ENCODE peak calls at places on chromosomes 16 and 17, in six cellular contexts. One of them, this sample, is unnamed.

GRCh38 chr17:35147313-35147982 is at the start of gene UNC45B:
- DNase-seq in HL-60: no peak
- DNase-seq in A549: no peak
- DNase-seq in GM23338: no peak
- DNase-seq in HepG2: no peak
- DNase-seq in HCT116: no peak
- DNase-seq in this sample: no peak

GRCh38 chr16:54931041-54931756 is 534 bp downstream of the IRX5 start:
- DNase-seq in HL-60: peak
- DNase-seq in GM23338: peak
- DNase-seq in HCT116: no peak
- DNase-seq in HepG2: no peak
- DNase-seq in A549: peak
- DNase-seq in this sample: no peak

GRCh38 chr17:47704781-47705180 is 10.8 kb downstream of the TBKBP1 start:
- DNase-seq in HCT116: no peak
- DNase-seq in A549: no peak
- DNase-seq in HepG2: no peak
- DNase-seq in HL-60: no peak
- DNase-seq in GM23338: no peak
- DNase-seq in this sample: no peak

GRCh38 chr17:28008526-28008925 is 34.0 kb upstream of the NLK start:
- DNase-seq in HCT116: peak
- DNase-seq in HL-60: peak
- DNase-seq in HepG2: peak
- DNase-seq in GM23338: peak
- DNase-seq in A549: peak
- DNase-seq in this sample: no peak

GRCh38 chr17:40530988-40531971 is 29.9 kb upstream of the TNS4 start:
- DNase-seq in GM23338: no peak
- DNase-seq in HCT116: no peak
- DNase-seq in A549: no peak
- DNase-seq in HepG2: no peak
- DNase-seq in HL-60: no peak
- DNase-seq in this sample: no peak

GRCh38 chr17:45918241-45918745 is 23.9 kb downstream of the MAPT start:
- DNase-seq in HepG2: no peak
- DNase-seq in GM23338: no peak
- DNase-seq in HL-60: no peak
- DNase-seq in A549: no peak
- DNase-seq in HCT116: no peak
- DNase-seq in this sample: no peak

GRCh38 chr17:68514809-68515208 is 2.6 kb downstream of the PRKAR1A start:
- DNase-seq in HepG2: peak
- DNase-seq in A549: no peak
- DNase-seq in GM23338: no peak
- DNase-seq in HCT116: no peak
- DNase-seq in HL-60: no peak
- DNase-seq in this sample: no peak

GRCh38 chr17:17446666-17447155 is 30.1 kb upstream of the MED9 start:
- DNase-seq in HepG2: no peak
- DNase-seq in HCT116: no peak
- DNase-seq in A549: peak
- DNase-seq in GM23338: no peak
- DNase-seq in HL-60: no peak
- DNase-seq in this sample: no peak

GRCh38 chr17:32486701-32487459 is at the start of gene CDK5R1:
- DNase-seq in HepG2: peak
- DNase-seq in A549: peak
- DNase-seq in GM23338: peak
- DNase-seq in HCT116: no peak
- DNase-seq in HL-60: peak
- DNase-seq in this sample: no peak

GRCh38 chr17:31595666-31596381 is 204.3 kb downstream of the RAB11FIP4 start:
- DNase-seq in HepG2: no peak
- DNase-seq in GM23338: no peak
- DNase-seq in HL-60: no peak
- DNase-seq in A549: no peak
- DNase-seq in HCT116: no peak
- DNase-seq in this sample: no peak

GRCh38 chr16:66251406-66252160 is 114.9 kb upstream of the CDH5 start:
- DNase-seq in A549: no peak
- DNase-seq in GM23338: no peak
- DNase-seq in HepG2: no peak
- DNase-seq in HL-60: no peak
- DNase-seq in HCT116: no peak
- DNase-seq in this sample: no peak

GRCh38 chr17:28738680-28739384 is 5.0 kb upstream of the TRAF4 start:
- DNase-seq in HL-60: no peak
- DNase-seq in HCT116: no peak
- DNase-seq in GM23338: no peak
- DNase-seq in A549: no peak
- DNase-seq in HepG2: no peak
- DNase-seq in this sample: no peak

GRCh38 chr17:8909621-8910292 is 42.3 kb upstream of the PIK3R6 start:
- DNase-seq in A549: no peak
- DNase-seq in GM23338: no peak
- DNase-seq in HCT116: no peak
- DNase-seq in HL-60: no peak
- DNase-seq in HepG2: no peak
- DNase-seq in this sample: no peak

GRCh38 chr17:30928584-30928983 is 6.8 kb downstream of the ADAP2 start:
- DNase-seq in HCT116: no peak
- DNase-seq in A549: no peak
- DNase-seq in HepG2: no peak
- DNase-seq in GM23338: no peak
- DNase-seq in HL-60: no peak
- DNase-seq in this sample: no peak

GRCh38 chr17:75983501-75984181 is 4.6 kb downstream of the TEN1 start:
- DNase-seq in HepG2: no peak
- DNase-seq in GM23338: peak
- DNase-seq in HL-60: peak
- DNase-seq in A549: no peak
- DNase-seq in HCT116: no peak
- DNase-seq in this sample: no peak

GRCh38 chr16:19128454-19129210 is 14.9 kb downstream of the ITPRIPL2 start:
- DNase-seq in HCT116: no peak
- DNase-seq in A549: no peak
- DNase-seq in GM23338: no peak
- DNase-seq in HL-60: no peak
- DNase-seq in HepG2: no peak
- DNase-seq in this sample: no peak

GRCh38 chr16:12507366-12507765 is 296.3 kb downstream of the CPPED1 start:
- DNase-seq in HepG2: no peak
- DNase-seq in A549: no peak
- DNase-seq in HL-60: no peak
- DNase-seq in GM23338: no peak
- DNase-seq in HCT116: no peak
- DNase-seq in this sample: no peak

GRCh38 chr17:66953661-66954060 is 10.8 kb upstream of the CACNG4 start:
- DNase-seq in A549: no peak
- DNase-seq in HepG2: no peak
- DNase-seq in GM23338: no peak
- DNase-seq in HL-60: no peak
- DNase-seq in HCT116: no peak
- DNase-seq in this sample: no peak

GRCh38 chr17:48378696-48379095 is 51.3 kb downstream of the SKAP1 start:
- DNase-seq in GM23338: no peak
- DNase-seq in HL-60: no peak
- DNase-seq in HCT116: no peak
- DNase-seq in A549: no peak
- DNase-seq in HepG2: no peak
- DNase-seq in this sample: no peak

GRCh38 chr16:75264531-75264998 is 13.1 kb upstream of the BCAR1 start:
- DNase-seq in HL-60: no peak
- DNase-seq in HepG2: no peak
- DNase-seq in GM23338: no peak
- DNase-seq in A549: no peak
- DNase-seq in HCT116: no peak
- DNase-seq in this sample: no peak

GRCh38 chr16:75262104-75262799 is 10.8 kb upstream of the BCAR1 start:
- DNase-seq in GM23338: no peak
- DNase-seq in HCT116: no peak
- DNase-seq in HL-60: no peak
- DNase-seq in HepG2: peak
- DNase-seq in A549: no peak
- DNase-seq in this sample: no peak

GRCh38 chr16:75263963-75264445 is 12.6 kb upstream of the BCAR1 start:
- DNase-seq in GM23338: no peak
- DNase-seq in HCT116: no peak
- DNase-seq in HL-60: no peak
- DNase-seq in HepG2: no peak
- DNase-seq in A549: no peak
- DNase-seq in this sample: no peak

GRCh38 chr16:75262800-75263127 is 11.3 kb upstream of the BCAR1 start:
- DNase-seq in HCT116: no peak
- DNase-seq in A549: no peak
- DNase-seq in HepG2: no peak
- DNase-seq in GM23338: no peak
- DNase-seq in HL-60: no peak
- DNase-seq in this sample: no peak

DNA sequence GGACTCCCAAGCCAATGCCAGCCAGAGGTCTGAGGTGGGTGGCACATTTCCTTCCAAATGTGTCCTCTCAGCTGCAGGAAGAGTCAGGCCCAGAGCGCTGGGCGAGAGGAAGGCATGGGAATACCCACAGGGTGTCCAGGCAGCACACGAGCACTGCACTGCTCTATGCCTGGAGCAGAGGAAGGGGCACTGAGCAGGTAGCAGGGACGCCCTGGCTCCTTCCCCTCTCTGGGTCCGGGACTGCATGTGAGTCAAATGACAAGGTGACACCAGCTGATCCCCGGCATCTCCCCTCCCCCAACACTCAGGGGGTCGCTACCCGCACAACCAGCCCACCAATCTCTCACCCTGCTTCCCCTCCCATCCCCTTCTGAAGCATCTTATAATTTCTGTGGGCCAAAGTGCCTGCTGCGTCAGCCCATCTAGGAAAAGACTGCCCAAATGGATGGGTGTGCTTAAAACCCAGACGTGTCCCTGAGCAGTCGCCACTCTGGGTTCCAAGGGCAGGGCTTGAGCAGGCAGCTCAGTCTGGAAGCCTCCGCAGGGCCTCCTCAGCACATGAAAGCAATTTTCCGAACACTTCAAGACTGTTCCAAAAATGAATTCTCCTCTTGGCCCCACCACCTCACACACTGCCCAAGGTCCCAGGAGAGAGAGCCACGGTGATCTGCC is 12.0 kb upstream of the BCAR1 start:
- DNase-seq in HepG2: no peak
- DNase-seq in HCT116: no peak
- DNase-seq in GM23338: no peak
- DNase-seq in A549: no peak
- DNase-seq in HL-60: no peak
- DNase-seq in this sample: no peak
- H3K4me3 ChIP-seq in HepG2: peak
- H3K4me3 ChIP-seq in HCT116: peak
- H3K4me3 ChIP-seq in GM23338: peak
- H3K4me3 ChIP-seq in A549: peak
- H3K4me3 ChIP-seq in HL-60: no peak
- H3K4me3 ChIP-seq in this sample: peak

GRCh38 chr17:3692346-3692745 is 3.6 kb downstream of the P2RX5 start:
- DNase-seq in HCT116: no peak
- DNase-seq in HL-60: no peak
- DNase-seq in HepG2: no peak
- DNase-seq in GM23338: peak
- DNase-seq in A549: no peak
- DNase-seq in this sample: no peak
- TF ChIP-seq CTCF in HCT116: peak
- TF ChIP-seq CTCF in HL-60: no peak
- TF ChIP-seq CTCF in HepG2: peak
- TF ChIP-seq CTCF in GM23338: peak
- TF ChIP-seq CTCF in A549: no peak
- TF ChIP-seq CTCF in this sample: no peak

GRCh38 chr16:69327585-69328310 is 2.6 kb downstream of the PDF start:
- DNase-seq in A549: no peak
- DNase-seq in GM23338: no peak
- DNase-seq in HL-60: no peak
- DNase-seq in HepG2: no peak
- DNase-seq in HCT116: no peak
- DNase-seq in this sample: no peak

GRCh38 chr16:69328854-69329316 is 1.5 kb downstream of the PDF start:
- DNase-seq in GM23338: no peak
- DNase-seq in HL-60: no peak
- DNase-seq in HCT116: no peak
- DNase-seq in A549: no peak
- DNase-seq in HepG2: no peak
- DNase-seq in this sample: no peak

GRCh38 chr16:69330286-69331109 is at the start of gene PDF:
- DNase-seq in A549: peak
- DNase-seq in HCT116: peak
- DNase-seq in HL-60: peak
- DNase-seq in GM23338: peak
- DNase-seq in HepG2: peak
- DNase-seq in this sample: no peak

GRCh38 chr16:69326172-69326873 is 4.1 kb downstream of the PDF start:
- DNase-seq in A549: no peak
- DNase-seq in GM23338: no peak
- DNase-seq in HCT116: no peak
- DNase-seq in HL-60: no peak
- DNase-seq in HepG2: peak
- DNase-seq in this sample: no peak

DNA sequence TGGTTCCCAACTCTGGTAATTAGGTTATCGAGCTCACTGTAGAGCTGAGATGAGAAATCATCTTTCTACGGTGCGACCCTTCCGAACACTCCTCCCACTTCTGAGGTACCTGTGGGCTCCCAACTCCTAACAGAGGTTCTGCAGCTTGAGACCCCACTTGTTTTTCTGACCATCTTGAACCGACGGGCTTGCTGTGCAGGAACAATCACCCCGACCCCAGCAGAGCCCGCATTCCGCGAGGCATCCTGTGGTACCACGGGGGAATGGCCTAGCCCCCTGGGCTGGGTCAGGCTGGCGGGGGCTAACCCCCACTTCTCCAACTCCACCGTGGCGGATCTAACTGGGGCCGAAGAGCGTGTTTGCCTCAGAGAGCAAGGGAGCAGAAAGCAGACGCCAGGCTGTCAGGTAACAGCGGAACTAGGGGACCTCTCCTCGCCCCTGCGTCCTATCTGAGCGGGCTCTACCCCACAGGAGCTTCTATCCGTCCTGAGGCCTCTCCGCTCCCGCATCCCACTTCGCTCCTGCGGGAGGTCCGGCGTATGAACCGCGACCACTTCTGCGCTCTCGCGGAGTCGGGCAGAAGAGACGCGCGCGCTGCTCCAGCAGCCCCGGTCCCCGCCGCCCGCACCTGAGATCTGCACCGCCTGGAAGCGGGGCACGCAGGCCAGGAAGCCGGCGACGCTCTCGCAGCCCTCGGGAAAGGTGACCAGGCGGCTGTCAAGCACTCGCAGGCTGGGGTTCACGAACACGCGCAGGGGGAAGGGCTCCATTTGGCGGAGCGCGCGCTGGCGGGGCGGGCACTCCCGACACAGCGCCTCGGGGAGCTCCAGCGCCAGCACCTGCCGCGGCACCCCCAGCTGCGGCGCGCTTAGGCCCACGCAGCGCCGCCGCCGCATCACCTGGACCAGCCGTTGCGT is 761 bp downstream of the PDF start:
- DNase-seq in HCT116: no peak
- DNase-seq in GM23338: peak
- DNase-seq in HL-60: no peak
- DNase-seq in HepG2: no peak
- DNase-seq in A549: no peak
- DNase-seq in this sample: no peak
- TF ChIP-seq REST in HCT116: no peak
- TF ChIP-seq REST in GM23338: no peak
- TF ChIP-seq REST in HL-60: no peak
- TF ChIP-seq REST in HepG2: no peak
- TF ChIP-seq REST in A549: no peak
- TF ChIP-seq REST in this sample: no peak

GRCh38 chr17:81821603-81822311 is 11.3 kb downstream of the MCRIP1 start:
- DNase-seq in HepG2: peak
- DNase-seq in GM23338: peak
- DNase-seq in A549: peak
- DNase-seq in HCT116: peak
- DNase-seq in HL-60: peak
- DNase-seq in this sample: no peak
- H3K4me3 ChIP-seq in HepG2: peak
- H3K4me3 ChIP-seq in GM23338: no peak
- H3K4me3 ChIP-seq in A549: no peak
- H3K4me3 ChIP-seq in HCT116: peak
- H3K4me3 ChIP-seq in HL-60: no peak
- H3K4me3 ChIP-seq in this sample: no peak